ENCODE peak calls at places on chromosomes 6 and 20, in ten cellular contexts. S, N, D, C, A, G, R, O, U and Y are unnamed samples.
A peak's percentile ranks its signal among the peaks of the same experiment; 100 is the strongest.

GRCh38 chr6:54445207-54445606 is 137.0 kb downstream of the TINAG start:
- DNase-seq in S (no peak), N (no peak), D (no peak), C (no peak), A (no peak), G (no peak), R (no peak), O (no peak), U (no peak), Y (no peak)

GRCh38 chr6:122838060-122838780 is 49.2 kb downstream of the SMPDL3A start:
- DNase-seq in S (no peak), N (no peak), D (no peak), C (no peak), A (peak; percentile 13), G (no peak), R (no peak), O (no peak), U (peak; percentile 25), Y (peak; percentile 19)

GRCh38 chr6:52049252-52050050 is 38.0 kb downstream of the PKHD1 start:
- DNase-seq in S (no peak), N (no peak), D (peak; percentile 11), C (no peak), A (peak; percentile 28), G (no peak), R (no peak), O (no peak), U (peak; percentile 36), Y (peak; percentile 43)

GRCh38 chr6:50868466-50868865 is 49.8 kb downstream of the TFAP2B start:
- DNase-seq in S (no peak), N (no peak), D (no peak), C (no peak), A (no peak), G (no peak), R (no peak), O (no peak), U (no peak), Y (no peak)

GRCh38 chr6:44224154-44224977 is 971 bp downstream of the SLC29A1 start:
- DNase-seq in S (no peak), N (peak; percentile 47), D (peak; percentile 58), C (no peak), A (no peak), G (no peak), R (no peak), O (no peak), U (peak; percentile 26), Y (peak; percentile 16)

GRCh38 chr6:138618168-138618567 is 118.9 kb upstream of the NHSL1 start:
- DNase-seq in S (no peak), N (no peak), D (no peak), C (no peak), A (no peak), G (no peak), R (no peak), O (no peak), U (peak; percentile 40), Y (no peak)

GRCh38 chr6:106961801-106962200 is 12.7 kb downstream of the CD24 start:
- DNase-seq in S (no peak), N (no peak), D (no peak), C (no peak), A (no peak), G (no peak), R (no peak), O (no peak), U (no peak), Y (no peak)

GRCh38 chr20:58459058-58459743 is 56.0 kb downstream of the APCDD1L start:
- DNase-seq in S (no peak), N (no peak), D (no peak), C (no peak), A (no peak), G (no peak), R (no peak), O (no peak), U (no peak), Y (no peak)

GRCh38 chr6:4920914-4921410 is 82.9 kb downstream of the RPP40 start:
- DNase-seq in S (no peak), N (no peak), D (no peak), C (no peak), A (no peak), G (no peak), R (no peak), O (no peak), U (no peak), Y (no peak)

GRCh38 chr6:37459981-37460800 is 27.2 kb downstream of the CMTR1 start:
- DNase-seq in S (no peak), N (peak; percentile 67), D (no peak), C (no peak), A (no peak), G (no peak), R (no peak), O (no peak), U (no peak), Y (no peak)

GRCh38 chr20:42844751-42845150 is 345.0 kb downstream of the PTPRT start:
- DNase-seq in S (no peak), N (no peak), D (no peak), C (no peak), A (no peak), G (no peak), R (no peak), O (no peak), U (no peak), Y (no peak)

GRCh38 chr6:149484733-149485700 is at the start of gene ZC3H12D:
- DNase-seq in S (peak; percentile 92), N (peak; percentile 60), D (peak; percentile 92), C (no peak), A (no peak), G (peak; percentile 78), R (peak; percentile 72), O (peak; percentile 75), U (peak; percentile 26), Y (peak; percentile 60)

GRCh38 chr6:313917-314316 is 21.6 kb downstream of the DUSP22 start:
- DNase-seq in S (peak; percentile 47), N (no peak), D (no peak), C (no peak), A (no peak), G (no peak), R (no peak), O (no peak), U (no peak), Y (no peak)

GRCh38 chr6:22411408-22412105 is 114.7 kb upstream of the PRL start:
- DNase-seq in S (no peak), N (no peak), D (no peak), C (no peak), A (no peak), G (no peak), R (no peak), O (no peak), U (no peak), Y (no peak)

GRCh38 chr6:108441141-108441540 is 119.6 kb upstream of the FOXO3 start:
- DNase-seq in S (no peak), N (no peak), D (no peak), C (no peak), A (no peak), G (no peak), R (no peak), O (no peak), U (no peak), Y (no peak)

GRCh38 chr6:1619106-1619665 is 9.5 kb downstream of the FOXC1 start:
- DNase-seq in S (no peak), N (no peak), D (no peak), C (no peak), A (no peak), G (no peak), R (no peak), O (no peak), U (no peak), Y (no peak)

GRCh38 chr20:62835931-62836861 is 19.3 kb downstream of the COL9A3 start:
- DNase-seq in S (no peak), N (no peak), D (no peak), C (no peak), A (no peak), G (no peak), R (no peak), O (no peak), U (no peak), Y (no peak)

GRCh38 chr20:574297-574942 is 30.8 kb upstream of the CSNK2A1 start:
- DNase-seq in S (peak; percentile 24), N (peak; percentile 58), D (no peak), C (no peak), A (no peak), G (no peak), R (no peak), O (no peak), U (no peak), Y (no peak)

GRCh38 chr20:25750765-25751696 is 54.4 kb upstream of the ZNF337 start:
- DNase-seq in S (peak; percentile 65), N (peak; percentile 26), D (peak; percentile 82), C (peak; percentile 43), A (peak; percentile 7), G (peak; percentile 50), R (peak; percentile 29), O (peak; percentile 32), U (peak; percentile 32), Y (peak; percentile 84)